ENCODE peak calls at places on chromosomes 4 and X, in eight cellular contexts. Z is NCI-H1092 treated with DMSO at 0.1 percent for 48 hours; U is iris pigment epithelial cell; N is GM12892; Q is kidney; I is NCI-H1436; S is activated CD4-positive, alpha-beta T cell treated with anti-CD3 and anti-CD28 coated beads for 48 hours; D is C1 segment of cervical spinal cord. K is an unnamed sample.

GRCh38 chrX:44903107-44903506 is 30.1 kb downstream of the KDM6A start:
- DNase-seq in Z (no peak), U (peak), N (no peak), Q (no peak), I (no peak), S (peak), D (no peak), K (no peak)

GRCh38 chr4:128275351-128275750 is 12.3 kb downstream of the PGRMC2 start:
- DNase-seq in Z (no peak), U (peak), N (no peak), Q (no peak), I (no peak), S (no peak), D (no peak), K (no peak)

GRCh38 chr4:56745082-56745481 is 64.0 kb upstream of the HOPX start:
- DNase-seq in Z (no peak), U (no peak), N (no peak), Q (no peak), I (no peak), S (no peak), D (no peak), K (no peak)

GRCh38 chr4:146235654-146236570 is 21.6 kb downstream of the REELD1 start:
- DNase-seq in Z (no peak), U (no peak), N (no peak), Q (no peak), I (no peak), S (no peak), D (no peak), K (no peak)

GRCh38 chr4:98476891-98477290 is 181.5 kb downstream of the TSPAN5 start:
- DNase-seq in Z (no peak), U (no peak), N (no peak), Q (no peak), I (no peak), S (no peak), D (no peak), K (no peak)

GRCh38 chr4:7423391-7423790 is 11.3 kb downstream of the PSAPL1 start:
- DNase-seq in Z (no peak), U (no peak), N (no peak), Q (peak), I (no peak), S (no peak), D (no peak), K (no peak)

GRCh38 chrX:24392709-24393108 is 32.3 kb downstream of the SUPT20HL1 start:
- DNase-seq in Z (no peak), U (no peak), N (no peak), Q (no peak), I (no peak), S (no peak), D (no peak), K (no peak)

GRCh38 chrX:53153581-53153980 is 59.6 kb downstream of the KANTR start:
- DNase-seq in Z (no peak), U (no peak), N (no peak), Q (no peak), I (no peak), S (no peak), D (no peak), K (no peak)

GRCh38 chr4:89258506-89258905 is 49.1 kb downstream of the GPRIN3 start:
- DNase-seq in Z (no peak), U (no peak), N (no peak), Q (no peak), I (no peak), S (no peak), D (no peak), K (no peak)